ENCODE peak calls at places on chromosomes 12 and 14, in eight cellular contexts. One of them, this sample, is unnamed.

GRCh38 chr12:46470975-46471374 is 98.4 kb upstream of the SLC38A2 start:
- DNase-seq in CD8-positive, alpha-beta T cell: no peak
- DNase-seq in heart left ventricle: no peak
- DNase-seq in cardiac fibroblast: no peak
- DNase-seq in dorsolateral prefrontal cortex: no peak
- DNase-seq in IMR-90: peak
- DNase-seq in fibroblast of lung: no peak
- DNase-seq in neural progenitor cell: no peak
- DNase-seq in this sample: no peak

GRCh38 chr12:31752450-31752849 is 23.6 kb upstream of the AMN1 start:
- DNase-seq in IMR-90: no peak
- DNase-seq in cardiac fibroblast: no peak
- DNase-seq in neural progenitor cell: no peak
- DNase-seq in heart left ventricle: no peak
- DNase-seq in dorsolateral prefrontal cortex: no peak
- DNase-seq in CD8-positive, alpha-beta T cell: no peak
- DNase-seq in fibroblast of lung: no peak
- DNase-seq in this sample: no peak

GRCh38 chr12:24195063-24195462 is 245.6 kb upstream of the SOX5 start:
- DNase-seq in neural progenitor cell: no peak
- DNase-seq in heart left ventricle: no peak
- DNase-seq in fibroblast of lung: no peak
- DNase-seq in dorsolateral prefrontal cortex: no peak
- DNase-seq in IMR-90: no peak
- DNase-seq in CD8-positive, alpha-beta T cell: no peak
- DNase-seq in cardiac fibroblast: no peak
- DNase-seq in this sample: no peak

GRCh38 chr14:68466491-68466977 is 326.3 kb downstream of the ZFP36L1 start:
- DNase-seq in dorsolateral prefrontal cortex: no peak
- DNase-seq in cardiac fibroblast: peak
- DNase-seq in heart left ventricle: no peak
- DNase-seq in neural progenitor cell: no peak
- DNase-seq in IMR-90: peak
- DNase-seq in CD8-positive, alpha-beta T cell: no peak
- DNase-seq in fibroblast of lung: peak
- DNase-seq in this sample: peak

GRCh38 chr12:125983784-125984510 is 918.7 kb downstream of the AACS start:
- DNase-seq in IMR-90: no peak
- DNase-seq in cardiac fibroblast: no peak
- DNase-seq in fibroblast of lung: no peak
- DNase-seq in neural progenitor cell: peak
- DNase-seq in CD8-positive, alpha-beta T cell: no peak
- DNase-seq in dorsolateral prefrontal cortex: no peak
- DNase-seq in heart left ventricle: no peak
- DNase-seq in this sample: no peak

GRCh38 chr14:65433157-65433556 is 20.6 kb downstream of the FUT8 start:
- DNase-seq in dorsolateral prefrontal cortex: no peak
- DNase-seq in cardiac fibroblast: no peak
- DNase-seq in CD8-positive, alpha-beta T cell: no peak
- DNase-seq in neural progenitor cell: no peak
- DNase-seq in fibroblast of lung: no peak
- DNase-seq in heart left ventricle: no peak
- DNase-seq in IMR-90: no peak
- DNase-seq in this sample: no peak

GRCh38 chr12:107570721-107571120 is 114.9 kb upstream of the PWP1 start:
- DNase-seq in fibroblast of lung: peak
- DNase-seq in cardiac fibroblast: peak
- DNase-seq in heart left ventricle: no peak
- DNase-seq in CD8-positive, alpha-beta T cell: no peak
- DNase-seq in dorsolateral prefrontal cortex: no peak
- DNase-seq in IMR-90: peak
- DNase-seq in neural progenitor cell: no peak
- DNase-seq in this sample: no peak

GRCh38 chr12:22978962-22979361 is 354.0 kb downstream of the ETNK1 start:
- DNase-seq in heart left ventricle: no peak
- DNase-seq in fibroblast of lung: peak
- DNase-seq in IMR-90: peak
- DNase-seq in cardiac fibroblast: peak
- DNase-seq in dorsolateral prefrontal cortex: no peak
- DNase-seq in neural progenitor cell: no peak
- DNase-seq in CD8-positive, alpha-beta T cell: no peak
- DNase-seq in this sample: peak

GRCh38 chr12:46569826-46570390 is 197.3 kb upstream of the SLC38A2 start:
- DNase-seq in heart left ventricle: no peak
- DNase-seq in dorsolateral prefrontal cortex: no peak
- DNase-seq in CD8-positive, alpha-beta T cell: no peak
- DNase-seq in fibroblast of lung: no peak
- DNase-seq in neural progenitor cell: no peak
- DNase-seq in cardiac fibroblast: no peak
- DNase-seq in IMR-90: no peak
- DNase-seq in this sample: no peak

GRCh38 chr12:3293013-3293412 is 198.0 kb upstream of the PRMT8 start:
- DNase-seq in cardiac fibroblast: no peak
- DNase-seq in dorsolateral prefrontal cortex: no peak
- DNase-seq in IMR-90: no peak
- DNase-seq in neural progenitor cell: no peak
- DNase-seq in heart left ventricle: no peak
- DNase-seq in fibroblast of lung: no peak
- DNase-seq in CD8-positive, alpha-beta T cell: no peak
- DNase-seq in this sample: peak

GRCh38 chr12:24705741-24706358 is 243.1 kb downstream of the BCAT1 start:
- DNase-seq in heart left ventricle: no peak
- DNase-seq in cardiac fibroblast: peak
- DNase-seq in IMR-90: peak
- DNase-seq in dorsolateral prefrontal cortex: no peak
- DNase-seq in fibroblast of lung: no peak
- DNase-seq in CD8-positive, alpha-beta T cell: no peak
- DNase-seq in neural progenitor cell: no peak
- DNase-seq in this sample: peak

GRCh38 chr12:45695035-45695434 is 34.5 kb upstream of the ARID2 start:
- DNase-seq in CD8-positive, alpha-beta T cell: no peak
- DNase-seq in IMR-90: peak
- DNase-seq in dorsolateral prefrontal cortex: no peak
- DNase-seq in fibroblast of lung: no peak
- DNase-seq in heart left ventricle: no peak
- DNase-seq in neural progenitor cell: no peak
- DNase-seq in cardiac fibroblast: no peak
- DNase-seq in this sample: peak

GRCh38 chr12:12358528-12358927 is 1.6 kb downstream of the BORCS5 start:
- DNase-seq in heart left ventricle: no peak
- DNase-seq in neural progenitor cell: no peak
- DNase-seq in dorsolateral prefrontal cortex: no peak
- DNase-seq in CD8-positive, alpha-beta T cell: no peak
- DNase-seq in fibroblast of lung: no peak
- DNase-seq in IMR-90: no peak
- DNase-seq in cardiac fibroblast: no peak
- DNase-seq in this sample: no peak

GRCh38 chr14:101717663-101718490 is 43.6 kb upstream of the PPP2R5C start:
- DNase-seq in cardiac fibroblast: no peak
- DNase-seq in fibroblast of lung: no peak
- DNase-seq in CD8-positive, alpha-beta T cell: no peak
- DNase-seq in dorsolateral prefrontal cortex: no peak
- DNase-seq in heart left ventricle: no peak
- DNase-seq in neural progenitor cell: no peak
- DNase-seq in IMR-90: no peak
- DNase-seq in this sample: no peak

GRCh38 chr12:66329941-66330340 is 27.6 kb downstream of the HELB start:
- DNase-seq in IMR-90: peak
- DNase-seq in heart left ventricle: no peak
- DNase-seq in fibroblast of lung: no peak
- DNase-seq in neural progenitor cell: no peak
- DNase-seq in dorsolateral prefrontal cortex: no peak
- DNase-seq in CD8-positive, alpha-beta T cell: no peak
- DNase-seq in cardiac fibroblast: peak
- DNase-seq in this sample: no peak

GRCh38 chr14:27739657-27740156 is 1026.9 kb upstream of the FOXG1 start:
- DNase-seq in heart left ventricle: no peak
- DNase-seq in fibroblast of lung: no peak
- DNase-seq in dorsolateral prefrontal cortex: no peak
- DNase-seq in cardiac fibroblast: no peak
- DNase-seq in IMR-90: no peak
- DNase-seq in CD8-positive, alpha-beta T cell: no peak
- DNase-seq in neural progenitor cell: no peak
- DNase-seq in this sample: no peak

GRCh38 chr12:82756303-82756702 is 69.6 kb downstream of the TMTC2 start:
- DNase-seq in dorsolateral prefrontal cortex: no peak
- DNase-seq in cardiac fibroblast: no peak
- DNase-seq in heart left ventricle: no peak
- DNase-seq in neural progenitor cell: peak
- DNase-seq in IMR-90: no peak
- DNase-seq in CD8-positive, alpha-beta T cell: no peak
- DNase-seq in fibroblast of lung: no peak
- DNase-seq in this sample: no peak

GRCh38 chr14:103897075-103897947 is 30.9 kb upstream of the TDRD9 start:
- DNase-seq in dorsolateral prefrontal cortex: no peak
- DNase-seq in heart left ventricle: no peak
- DNase-seq in neural progenitor cell: no peak
- DNase-seq in fibroblast of lung: no peak
- DNase-seq in cardiac fibroblast: no peak
- DNase-seq in CD8-positive, alpha-beta T cell: no peak
- DNase-seq in IMR-90: no peak
- DNase-seq in this sample: no peak

GRCh38 chr14:103163199-103163598 is 39.9 kb downstream of the TNFAIP2 start:
- DNase-seq in heart left ventricle: no peak
- DNase-seq in IMR-90: no peak
- DNase-seq in fibroblast of lung: no peak
- DNase-seq in neural progenitor cell: no peak
- DNase-seq in dorsolateral prefrontal cortex: no peak
- DNase-seq in CD8-positive, alpha-beta T cell: no peak
- DNase-seq in cardiac fibroblast: no peak
- DNase-seq in this sample: no peak

GRCh38 chr12:115752913-115753726 is 524.4 kb downstream of the MED13L start:
- DNase-seq in IMR-90: peak
- DNase-seq in CD8-positive, alpha-beta T cell: no peak
- DNase-seq in neural progenitor cell: peak
- DNase-seq in fibroblast of lung: peak
- DNase-seq in heart left ventricle: peak
- DNase-seq in cardiac fibroblast: peak
- DNase-seq in dorsolateral prefrontal cortex: peak
- DNase-seq in this sample: peak
- TF ChIP-seq CTCF in IMR-90: peak
- TF ChIP-seq CTCF in CD8-positive, alpha-beta T cell: no peak
- TF ChIP-seq CTCF in neural progenitor cell: peak
- TF ChIP-seq CTCF in fibroblast of lung: peak
- TF ChIP-seq CTCF in heart left ventricle: peak
- TF ChIP-seq CTCF in cardiac fibroblast: peak
- TF ChIP-seq CTCF in dorsolateral prefrontal cortex: peak
- TF ChIP-seq CTCF in this sample: peak

GRCh38 chr14:69850736-69851112 is 28.5 kb upstream of the SMOC1 start:
- DNase-seq in fibroblast of lung: no peak
- DNase-seq in dorsolateral prefrontal cortex: no peak
- DNase-seq in CD8-positive, alpha-beta T cell: no peak
- DNase-seq in neural progenitor cell: no peak
- DNase-seq in cardiac fibroblast: no peak
- DNase-seq in heart left ventricle: no peak
- DNase-seq in IMR-90: no peak
- DNase-seq in this sample: no peak
- H3K4me3 ChIP-seq in fibroblast of lung: no peak
- H3K4me3 ChIP-seq in dorsolateral prefrontal cortex: no peak
- H3K4me3 ChIP-seq in CD8-positive, alpha-beta T cell: no peak
- H3K4me3 ChIP-seq in neural progenitor cell: no peak
- H3K4me3 ChIP-seq in cardiac fibroblast: no peak
- H3K4me3 ChIP-seq in heart left ventricle: no peak
- H3K4me3 ChIP-seq in IMR-90: no peak
- H3K4me3 ChIP-seq in this sample: no peak

DNA sequence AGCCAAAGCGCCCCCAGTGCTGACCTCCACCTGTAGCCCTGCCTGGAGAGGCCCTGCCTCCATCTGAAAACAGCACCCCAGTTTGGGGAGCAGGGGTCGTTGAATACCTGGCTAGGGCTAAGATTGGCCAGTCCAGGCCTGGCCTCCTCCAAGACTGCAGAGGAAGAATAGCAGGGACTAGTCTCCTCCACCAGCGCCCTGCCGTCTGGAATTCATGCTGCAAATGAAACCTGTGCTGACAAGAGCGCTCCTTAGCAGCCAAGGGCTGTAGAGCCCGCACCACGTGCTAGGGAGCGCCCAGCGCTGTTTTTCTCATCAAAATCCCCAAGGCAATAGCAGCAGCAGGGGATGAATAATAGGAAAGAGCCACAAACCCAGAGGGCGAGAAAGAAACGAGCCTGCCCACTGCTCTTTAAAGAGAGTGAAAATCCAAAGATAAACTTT is 3.4 kb downstream of the COL2A1 start:
- DNase-seq in fibroblast of lung: peak
- DNase-seq in IMR-90: peak
- DNase-seq in heart left ventricle: peak
- DNase-seq in dorsolateral prefrontal cortex: no peak
- DNase-seq in CD8-positive, alpha-beta T cell: no peak
- DNase-seq in cardiac fibroblast: peak
- DNase-seq in neural progenitor cell: peak
- DNase-seq in this sample: peak
- TF ChIP-seq CTCF in fibroblast of lung: no peak
- TF ChIP-seq CTCF in IMR-90: no peak
- TF ChIP-seq CTCF in heart left ventricle: no peak
- TF ChIP-seq CTCF in dorsolateral prefrontal cortex: no peak
- TF ChIP-seq CTCF in CD8-positive, alpha-beta T cell: no peak
- TF ChIP-seq CTCF in cardiac fibroblast: no peak
- TF ChIP-seq CTCF in neural progenitor cell: peak
- TF ChIP-seq CTCF in this sample: no peak

GRCh38 chr14:85471156-85471555 is 58.8 kb upstream of the FLRT2 start:
- DNase-seq in fibroblast of lung: peak
- DNase-seq in cardiac fibroblast: peak
- DNase-seq in CD8-positive, alpha-beta T cell: no peak
- DNase-seq in IMR-90: peak
- DNase-seq in neural progenitor cell: no peak
- DNase-seq in heart left ventricle: no peak
- DNase-seq in dorsolateral prefrontal cortex: no peak
- DNase-seq in this sample: peak

GRCh38 chr14:85471744-85472143 is 58.2 kb upstream of the FLRT2 start:
- DNase-seq in IMR-90: peak
- DNase-seq in CD8-positive, alpha-beta T cell: no peak
- DNase-seq in dorsolateral prefrontal cortex: no peak
- DNase-seq in neural progenitor cell: no peak
- DNase-seq in fibroblast of lung: peak
- DNase-seq in cardiac fibroblast: peak
- DNase-seq in heart left ventricle: peak
- DNase-seq in this sample: peak

GRCh38 chr14:85464135-85464534 is 65.8 kb upstream of the FLRT2 start:
- DNase-seq in cardiac fibroblast: no peak
- DNase-seq in heart left ventricle: no peak
- DNase-seq in CD8-positive, alpha-beta T cell: no peak
- DNase-seq in fibroblast of lung: no peak
- DNase-seq in IMR-90: no peak
- DNase-seq in neural progenitor cell: no peak
- DNase-seq in dorsolateral prefrontal cortex: no peak
- DNase-seq in this sample: no peak

GRCh38 chr14:85466678-85467077 is 63.3 kb upstream of the FLRT2 start:
- DNase-seq in dorsolateral prefrontal cortex: no peak
- DNase-seq in heart left ventricle: no peak
- DNase-seq in cardiac fibroblast: no peak
- DNase-seq in fibroblast of lung: no peak
- DNase-seq in IMR-90: peak
- DNase-seq in neural progenitor cell: no peak
- DNase-seq in CD8-positive, alpha-beta T cell: no peak
- DNase-seq in this sample: no peak

DNA sequence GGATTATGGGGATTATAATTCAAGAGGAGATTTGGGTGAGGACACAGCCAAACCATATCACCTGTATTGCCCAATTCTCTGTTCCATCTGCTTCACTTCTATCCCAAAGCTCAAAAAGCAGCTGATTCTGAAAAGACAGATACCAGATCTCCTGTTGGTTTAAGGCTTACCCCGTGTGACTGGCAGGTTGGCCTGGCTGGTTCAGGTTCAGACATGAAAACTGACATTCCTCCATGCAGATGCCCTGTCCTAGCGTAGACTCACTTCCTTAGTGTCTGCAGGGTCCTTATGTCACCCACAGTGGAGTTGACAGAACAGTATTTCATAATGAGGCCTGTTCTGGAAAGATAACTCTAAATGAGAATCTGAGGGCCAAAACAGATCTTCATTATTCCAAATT is 61.1 kb upstream of the FLRT2 start:
- DNase-seq in neural progenitor cell: no peak
- DNase-seq in heart left ventricle: no peak
- DNase-seq in CD8-positive, alpha-beta T cell: no peak
- DNase-seq in dorsolateral prefrontal cortex: no peak
- DNase-seq in fibroblast of lung: no peak
- DNase-seq in IMR-90: no peak
- DNase-seq in cardiac fibroblast: no peak
- DNase-seq in this sample: no peak
- H3K4me3 ChIP-seq in neural progenitor cell: no peak
- H3K4me3 ChIP-seq in heart left ventricle: no peak
- H3K4me3 ChIP-seq in CD8-positive, alpha-beta T cell: no peak
- H3K4me3 ChIP-seq in dorsolateral prefrontal cortex: no peak
- H3K4me3 ChIP-seq in fibroblast of lung: no peak
- H3K4me3 ChIP-seq in IMR-90: no peak
- H3K4me3 ChIP-seq in cardiac fibroblast: no peak
- H3K4me3 ChIP-seq in this sample: no peak